ENCODE peak calls at places on chromosomes 1 and 21, in seven cellular contexts. O, D, G, A, R, Y and I are unnamed samples.

GRCh38 chr1:202806845-202807366 is 1.3 kb downstream of the KDM5B start:
- DNase-seq in O (peak), Y (peak), A (no peak), D (peak), G (peak), R (no peak), I (no peak)

GRCh38 chr1:67723620-67724019 is 38.6 kb downstream of the GADD45A start:
- DNase-seq in R (no peak), D (no peak), A (no peak), G (no peak), O (peak), Y (no peak), I (no peak)

GRCh38 chr21:16280731-16281130 is 550.9 kb downstream of the USP25 start:
- DNase-seq in O (no peak), G (no peak), D (no peak), A (no peak), R (no peak), Y (no peak), I (no peak)

GRCh38 chr1:40257313-40257687 is 736 bp upstream of the ZMPSTE24 start:
- DNase-seq in O (no peak), G (no peak), A (no peak), Y (no peak), D (peak), R (no peak), I (no peak)

GRCh38 chr1:217273866-217274265 is 357.0 kb downstream of the GPATCH2 start:
- DNase-seq in D (no peak), G (no peak), A (no peak), O (no peak), Y (no peak), R (no peak), I (no peak)

GRCh38 chr1:3480369-3480719 is 25.9 kb downstream of the ARHGEF16 start:
- DNase-seq in Y (no peak), A (peak), R (no peak), O (no peak), D (no peak), G (no peak), I (no peak)

GRCh38 chr1:10429868-10430215 is 391 bp upstream of the CENPS start:
- DNase-seq in A (no peak), G (peak), Y (no peak), D (no peak), O (peak), R (no peak), I (no peak)

GRCh38 chr1:98035587-98035986 is 114.8 kb upstream of the DPYD start:
- DNase-seq in O (no peak), A (no peak), D (no peak), G (no peak), R (no peak), Y (no peak), I (no peak)

GRCh38 chr1:235923466-235924008 is 56.8 kb upstream of the LYST start:
- DNase-seq in O (no peak), D (no peak), G (peak), Y (no peak), A (no peak), R (no peak), I (no peak)

GRCh38 chr1:246768403-246769020 is 44.3 kb downstream of the SCCPDH start:
- DNase-seq in Y (no peak), G (no peak), O (no peak), A (no peak), D (no peak), R (no peak), I (no peak)

GRCh38 chr1:24190970-24191570 is 4.0 kb upstream of the IFNLR1 start:
- DNase-seq in A (no peak), G (peak), D (no peak), Y (no peak), R (no peak), O (no peak), I (no peak)

GRCh38 chr1:156385534-156386031 is 16.6 kb downstream of the RHBG start:
- DNase-seq in D (peak), R (peak), Y (peak), O (peak), A (peak), G (peak), I (no peak)

GRCh38 chr1:50251592-50252165 is 143.0 kb downstream of the ELAVL4 start:
- DNase-seq in A (no peak), G (peak), D (no peak), R (no peak), O (no peak), Y (no peak), I (no peak)

GRCh38 chr21:20311388-20311787 is 686.8 kb upstream of the NCAM2 start:
- DNase-seq in Y (no peak), R (no peak), D (no peak), G (no peak), A (no peak), O (no peak), I (no peak)

GRCh38 chr21:16968436-16968835 is 544.4 kb upstream of the CXADR start:
- DNase-seq in D (no peak), R (no peak), A (no peak), G (no peak), Y (no peak), O (peak), I (no peak)

GRCh38 chr1:84613026-84613425 is 38.8 kb upstream of the CTBS start:
- DNase-seq in G (no peak), A (no peak), D (no peak), R (no peak), Y (no peak), O (no peak), I (no peak)

GRCh38 chr1:93178418-93178817 is 1.8 kb downstream of the TMED5 start:
- DNase-seq in G (no peak), D (no peak), A (no peak), O (peak), R (no peak), Y (no peak), I (no peak)

GRCh38 chr1:3058263-3059030 is 10.6 kb upstream of the PRDM16 start:
- DNase-seq in G (no peak), Y (no peak), O (no peak), A (no peak), D (no peak), R (no peak), I (no peak)

GRCh38 chr1:29876441-29876840 is 640.1 kb downstream of the PTPRU start:
- DNase-seq in Y (no peak), O (no peak), G (no peak), R (no peak), D (no peak), A (no peak), I (no peak)

GRCh38 chr1:47692196-47692595 is 254.4 kb downstream of the FOXD2 start:
- DNase-seq in R (no peak), Y (no peak), O (no peak), G (no peak), D (no peak), A (no peak), I (no peak)

GRCh38 chr1:62003777-62004176 is 190.9 kb upstream of the L1TD1 start:
- DNase-seq in R (no peak), D (no peak), Y (no peak), O (no peak), A (no peak), G (no peak), I (no peak)

GRCh38 chr1:234629026-234629425 is 19.0 kb upstream of the IRF2BP2 start:
- DNase-seq in D (no peak), G (no peak), R (no peak), A (no peak), O (no peak), Y (no peak), I (no peak)

GRCh38 chr1:2132222-2133038 is 62.1 kb downstream of the FAAP20 start:
- DNase-seq in O (no peak), D (no peak), R (peak), A (no peak), G (no peak), Y (peak), I (no peak)

GRCh38 chr1:188089461-188089860 is 1260.7 kb downstream of the PLA2G4A start:
- DNase-seq in A (no peak), R (no peak), Y (peak), G (no peak), O (no peak), D (no peak), I (no peak)

GRCh38 chr1:34681481-34682451 is 73.1 kb upstream of the GJB5 start:
- DNase-seq in A (peak), O (peak), Y (peak), G (peak), D (peak), R (no peak), I (no peak)

GRCh38 chr1:204673217-204673608 is 12.3 kb downstream of the LRRN2 start:
- DNase-seq in A (no peak), G (no peak), Y (no peak), D (no peak), O (no peak), R (no peak), I (no peak)